ENCODE peak calls at places on chromosomes 2 and 18, in five cellular contexts. W is CD8-positive, alpha-beta memory T cell; C is lower lobe of right lung; J is CD4-positive, CD25-positive, alpha-beta regulatory T cell; Q is transverse colon. F is an unnamed sample.

GRCh38 chr2:237196866-237197618 is 111.4 kb downstream of the COPS8 start:
- DNase-seq in W (no peak), C (no peak), J (no peak), Q (no peak), F (no peak)

GRCh38 chr18:27014841-27015240 is 149.3 kb upstream of the AQP4 start:
- DNase-seq in W (no peak), C (no peak), J (no peak), Q (no peak), F (no peak)

GRCh38 chr2:140200764-140201163 is 1420.6 kb upstream of the NXPH2 start:
- DNase-seq in W (no peak), C (no peak), J (no peak), Q (no peak), F (no peak)

GRCh38 chr2:228556707-228557106 is 375.2 kb upstream of the SPHKAP start:
- DNase-seq in W (no peak), C (no peak), J (no peak), Q (peak), F (no peak)

GRCh38 chr2:23777857-23778256 is 149.1 kb downstream of the ATAD2B start:
- DNase-seq in W (no peak), C (no peak), J (no peak), Q (no peak), F (no peak)

GRCh38 chr2:219622472-219622871 is 5.0 kb upstream of the SLC4A3 start:
- DNase-seq in W (no peak), C (no peak), J (no peak), Q (no peak), F (no peak)

GRCh38 chr2:28356095-28356911 is 36.4 kb upstream of the FOSL2 start:
- DNase-seq in W (peak), C (peak), J (no peak), Q (peak), F (peak)

GRCh38 chr2:191439481-191439880 is 194.3 kb downstream of the MYO1B start:
- DNase-seq in W (no peak), C (no peak), J (no peak), Q (no peak), F (no peak)

GRCh38 chr2:25499157-25499556 is 157.4 kb upstream of the DNMT3A start:
- DNase-seq in W (no peak), C (no peak), J (no peak), Q (no peak), F (no peak)

GRCh38 chr2:52710810-52711618 is 1056.6 kb upstream of the CHAC2 start:
- DNase-seq in W (no peak), C (no peak), J (no peak), Q (no peak), F (no peak)

GRCh38 chr2:84481702-84482101 is 22.6 kb upstream of the SUCLG1 start:
- DNase-seq in W (no peak), C (no peak), J (peak), Q (no peak), F (no peak)

GRCh38 chr2:239581352-239581901 is 180.6 kb upstream of the HDAC4 start:
- DNase-seq in W (peak), C (peak), J (no peak), Q (no peak), F (peak)

GRCh38 chr2:197799072-197799471 is 5.3 kb upstream of the PLCL1 start:
- DNase-seq in W (no peak), C (no peak), J (no peak), Q (no peak), F (no peak)

GRCh38 chr18:45845410-45845809 is 19.9 kb downstream of the SIGLEC15 start:
- DNase-seq in W (no peak), C (no peak), J (no peak), Q (no peak), F (no peak)

GRCh38 chr2:158191569-158191968 is 89.9 kb downstream of the UPP2 start:
- DNase-seq in W (no peak), C (no peak), J (no peak), Q (no peak), F (no peak)

GRCh38 chr2:197097578-197098366 is 171.3 kb upstream of the PGAP1 start:
- DNase-seq in W (no peak), C (no peak), J (no peak), Q (peak), F (no peak)

GRCh38 chr2:46610014-46610413 is 130.6 kb downstream of the TMEM247 start:
- DNase-seq in W (no peak), C (no peak), J (no peak), Q (no peak), F (no peak)

GRCh38 chr18:31250902-31251301 is 67.1 kb upstream of the DSG1 start:
- DNase-seq in W (no peak), C (no peak), J (no peak), Q (no peak), F (no peak)

GRCh38 chr18:63216911-63217311 is 102.7 kb downstream of the BCL2 start:
- DNase-seq in W (no peak), C (no peak), J (peak), Q (no peak), F (no peak)

GRCh38 chr2:236317938-236318396 is 53.8 kb upstream of the ASB18 start:
- DNase-seq in W (no peak), C (peak), J (no peak), Q (peak), F (no peak)

GRCh38 chr2:231708773-231709635 is 679 bp downstream of the PTMA start:
- DNase-seq in W (peak), C (peak), J (peak), Q (peak), F (peak)

GRCh38 chr18:22324191-22325131 is 93.3 kb downstream of the CTAGE1 start:
- DNase-seq in W (no peak), C (peak), J (no peak), Q (peak), F (no peak)

GRCh38 chr2:240435955-240436625 is 627 bp downstream of the GPC1 start:
- DNase-seq in W (peak), C (peak), J (no peak), Q (no peak), F (peak)

GRCh38 chr2:98026927-98027522 is 31.3 kb upstream of the TMEM131 start:
- DNase-seq in W (no peak), C (no peak), J (no peak), Q (no peak), F (no peak)

GRCh38 chr18:79584491-79585394 is 94.9 kb upstream of the CTDP1 start:
- DNase-seq in W (peak), C (peak), J (no peak), Q (peak), F (peak)

GRCh38 chr2:62014102-62014501 is 108.6 kb downstream of the COMMD1 start:
- DNase-seq in W (no peak), C (no peak), J (no peak), Q (peak), F (peak)

GRCh38 chr2:223856584-223856983 is 19.2 kb upstream of the AP1S3 start:
- DNase-seq in W (no peak), C (no peak), J (no peak), Q (no peak), F (no peak)

GRCh38 chr18:40380657-40381441 is 1574.2 kb upstream of the PIK3C3 start:
- DNase-seq in W (no peak), C (no peak), J (no peak), Q (no peak), F (no peak)

GRCh38 chr18:68436485-68436884 is 278.4 kb downstream of the TMX3 start:
- DNase-seq in W (no peak), C (no peak), J (no peak), Q (no peak), F (no peak)

GRCh38 chr18:76274470-76275289 is 220.4 kb downstream of the ZNF516 start:
- DNase-seq in W (no peak), C (no peak), J (no peak), Q (no peak), F (no peak)

GRCh38 chr2:112644155-112644932 is 1.4 kb upstream of the SLC20A1 start:
- DNase-seq in W (no peak), C (no peak), J (no peak), Q (peak), F (peak)

GRCh38 chr2:34266908-34267697 is 668.0 kb upstream of the FAM98A start:
- DNase-seq in W (no peak), C (no peak), J (no peak), Q (no peak), F (no peak)

GRCh38 chr2:164745012-164745797 is 96.4 kb downstream of the COBLL1 start:
- DNase-seq in W (no peak), C (no peak), J (no peak), Q (no peak), F (no peak)

GRCh38 chr2:118791511-118791910 is 55.9 kb downstream of the EN1 start:
- DNase-seq in W (no peak), C (no peak), J (no peak), Q (no peak), F (no peak)

DNA sequence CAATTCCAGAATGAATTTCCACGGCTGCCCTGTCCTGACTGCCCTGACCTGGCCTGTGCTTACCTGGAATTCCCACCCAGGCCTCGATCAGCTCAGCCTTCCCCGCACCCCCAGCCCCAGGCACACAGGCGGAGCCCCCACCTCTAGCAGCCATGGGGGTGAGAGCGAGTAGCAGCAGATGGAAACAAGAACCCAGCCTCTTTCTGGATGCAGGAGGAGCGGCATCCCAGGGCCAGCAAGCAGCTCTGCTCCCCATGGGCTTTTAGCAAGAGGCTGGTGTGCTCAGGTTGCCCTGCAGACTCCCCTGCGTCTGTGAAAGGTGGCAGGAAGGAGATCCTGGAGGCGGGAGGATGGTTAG is 101.8 kb downstream of the TPO start:
- DNase-seq in W (no peak), C (no peak), J (no peak), Q (no peak), F (peak)
- H3K27ac ChIP-seq in W (no peak), C (no peak), J (no peak), Q (no peak), F (no peak)

GRCh38 chr2:136322436-136322835 is 204.5 kb upstream of the CXCR4 start:
- DNase-seq in W (no peak), C (no peak), J (no peak), Q (no peak), F (no peak)
- H3K27ac ChIP-seq in W (no peak), C (no peak), J (no peak), Q (no peak), F (no peak)

GRCh38 chr2:144479138-144479537 is 40.8 kb downstream of the ZEB2 start:
- DNase-seq in W (no peak), C (no peak), J (no peak), Q (no peak), F (no peak)
- H3K27ac ChIP-seq in W (no peak), C (no peak), J (no peak), Q (peak), F (no peak)

DNA sequence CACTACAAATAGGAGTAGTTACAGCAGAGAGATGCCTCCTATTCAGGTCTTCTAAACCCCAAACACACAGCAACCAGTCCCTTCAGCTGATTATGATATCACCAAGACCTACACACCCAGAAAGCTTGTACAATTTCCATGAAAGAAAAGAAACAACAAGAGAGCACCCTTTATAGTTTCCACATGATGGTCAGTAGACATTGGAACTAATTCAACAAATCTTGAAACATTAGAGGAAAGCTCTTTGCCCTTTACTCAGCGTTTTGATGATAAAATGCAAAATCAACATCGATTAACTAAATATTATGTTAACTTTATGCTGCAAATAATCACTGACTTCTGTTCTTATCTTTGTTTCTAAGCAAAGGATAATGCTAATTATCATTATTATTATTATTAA is 393.6 kb upstream of the ID2 start:
- DNase-seq in W (no peak), C (no peak), J (no peak), Q (no peak), F (no peak)
- H3K27ac ChIP-seq in W (no peak), C (no peak), J (no peak), Q (no peak), F (no peak)

GRCh38 chr2:9975328-9975727 is 23.8 kb downstream of the GRHL1 start:
- DNase-seq in W (no peak), C (peak), J (no peak), Q (no peak), F (no peak)

GRCh38 chr2:9973691-9974090 is 22.2 kb downstream of the GRHL1 start:
- DNase-seq in W (no peak), C (no peak), J (no peak), Q (no peak), F (no peak)

GRCh38 chr2:9972621-9973445 is 21.3 kb downstream of the GRHL1 start:
- DNase-seq in W (no peak), C (no peak), J (no peak), Q (no peak), F (no peak)

GRCh38 chr2:9975805-9976447 is 24.4 kb downstream of the GRHL1 start:
- DNase-seq in W (no peak), C (no peak), J (no peak), Q (no peak), F (no peak)

DNA sequence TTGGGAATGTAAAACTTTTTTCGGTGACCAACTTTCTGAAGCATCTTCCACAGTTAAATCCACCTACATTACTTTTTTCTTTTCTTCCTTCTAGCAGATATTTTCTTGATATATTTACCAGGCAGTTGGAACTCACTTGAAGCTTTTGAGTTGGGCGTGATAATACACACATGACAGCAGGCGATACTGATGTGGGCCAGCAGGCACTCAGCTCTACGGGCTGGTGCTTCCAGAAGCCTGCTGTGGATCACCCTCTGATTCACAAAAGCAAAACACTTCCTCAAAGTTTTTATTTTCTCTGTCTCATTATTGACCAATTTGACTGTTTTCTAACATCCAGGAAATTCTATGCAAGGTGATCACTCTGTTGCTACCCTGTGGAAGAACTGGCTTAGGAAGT is 22.9 kb downstream of the GRHL1 start:
- DNase-seq in W (no peak), C (no peak), J (no peak), Q (no peak), F (no peak)
- H3K27ac ChIP-seq in W (no peak), C (no peak), J (no peak), Q (no peak), F (no peak)

GRCh38 chr2:6499691-6500090 is 366.0 kb downstream of the CMPK2 start:
- DNase-seq in W (no peak), C (no peak), J (no peak), Q (no peak), F (no peak)
- H3K27ac ChIP-seq in W (no peak), C (no peak), J (no peak), Q (no peak), F (no peak)

GRCh38 chr2:44686561-44686960 is 254.9 kb upstream of the SIX3 start:
- DNase-seq in W (no peak), C (no peak), J (no peak), Q (no peak), F (no peak)
- H3K27ac ChIP-seq in W (no peak), C (no peak), J (no peak), Q (no peak), F (no peak)

DNA sequence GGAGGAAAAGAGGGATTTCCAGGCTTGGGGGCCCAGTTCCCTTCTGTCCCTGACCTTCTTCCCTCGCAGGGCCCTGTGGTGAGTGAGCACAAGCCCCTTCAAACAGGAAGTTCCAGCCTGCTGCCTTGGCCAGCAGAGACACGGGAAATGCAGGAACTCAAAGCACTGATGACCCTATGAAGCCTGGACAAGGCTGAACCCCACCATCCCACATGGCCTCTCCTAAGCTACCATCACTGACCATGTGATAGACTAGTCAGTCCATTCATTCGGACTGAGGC is 196.4 kb downstream of the TNS1 start:
- DNase-seq in W (no peak), C (no peak), J (no peak), Q (no peak), F (peak)
- H3K27ac ChIP-seq in W (no peak), C (peak), J (no peak), Q (peak), F (no peak)

DNA sequence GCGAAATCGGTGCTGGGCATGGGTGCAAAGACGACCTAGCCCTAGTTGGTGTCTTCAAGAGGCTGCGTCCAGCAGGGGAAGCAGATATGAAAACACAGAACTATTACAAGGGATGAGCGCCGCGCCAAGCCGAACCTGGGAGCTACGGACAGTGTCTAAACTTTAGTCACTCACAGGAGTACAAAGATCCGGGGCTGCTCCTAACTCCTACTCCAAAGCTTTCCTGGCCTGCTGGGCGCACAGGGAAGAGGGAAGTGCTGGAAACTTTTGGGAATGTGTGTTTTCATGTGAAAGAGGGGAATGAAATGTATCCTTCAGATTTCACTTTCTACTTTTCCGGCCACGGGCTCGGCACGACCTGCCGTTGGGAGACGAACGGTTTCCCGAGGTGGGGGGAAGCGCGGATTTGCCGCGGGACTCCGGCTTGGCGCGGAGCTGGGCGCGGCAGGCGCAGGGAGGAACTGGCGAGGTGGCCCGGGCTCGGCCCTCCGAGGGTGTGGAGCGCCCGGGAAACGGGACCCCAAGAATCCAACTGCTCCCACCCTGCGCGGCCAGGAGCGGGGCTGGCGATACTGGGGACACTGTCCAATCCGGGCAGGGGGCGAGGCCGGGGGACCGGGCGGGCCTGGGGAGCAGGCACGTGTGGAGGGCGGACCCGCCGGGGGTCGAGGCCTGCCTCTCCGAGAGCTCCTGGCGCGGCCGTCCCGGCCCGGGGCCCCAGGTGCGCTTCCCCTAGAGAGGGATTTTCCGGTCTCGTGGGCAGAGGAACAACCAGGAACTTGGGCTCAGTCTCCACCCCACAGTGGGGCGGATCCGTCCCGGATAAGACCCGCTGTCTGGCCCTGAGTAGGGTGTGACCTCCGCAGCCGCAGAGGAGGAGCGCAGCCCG is at the start of gene ANXA4:
- DNase-seq in W (peak), C (peak), J (peak), Q (peak), F (peak)
- H3K27ac ChIP-seq in W (peak), C (peak), J (peak), Q (peak), F (peak)

GRCh38 chr2:30695749-30696148 is 111.5 kb downstream of the CAPN13 start:
- DNase-seq in W (no peak), C (no peak), J (no peak), Q (no peak), F (no peak)
- H3K27ac ChIP-seq in W (no peak), C (no peak), J (no peak), Q (no peak), F (no peak)